ENCODE peak calls at places on chromosomes 16 and 17, in six cellular contexts. One of them, this sample, is unnamed.

GRCh38 chr17:49387374-49388289 is 25.6 kb upstream of the ZNF652 start:
- DNase-seq in IMR-90: no peak
- DNase-seq in H1: no peak
- DNase-seq in H9: no peak
- DNase-seq in mesenchymal stem cell: no peak
- DNase-seq in trophoblast cell: no peak
- DNase-seq in this sample: no peak

GRCh38 chr17:73003487-73003886 is 89.0 kb downstream of the SLC39A11 start:
- DNase-seq in IMR-90: no peak
- DNase-seq in H1: no peak
- DNase-seq in H9: peak; percentile 34
- DNase-seq in mesenchymal stem cell: no peak
- DNase-seq in trophoblast cell: peak; percentile 74
- DNase-seq in this sample: no peak

GRCh38 chr16:11682655-11683096 is 14.4 kb downstream of the SNN start:
- DNase-seq in IMR-90: peak; percentile 99
- DNase-seq in H1: no peak
- DNase-seq in H9: no peak
- DNase-seq in mesenchymal stem cell: peak; percentile 97
- DNase-seq in trophoblast cell: peak; percentile 10
- DNase-seq in this sample: no peak

GRCh38 chr16:23510154-23510914 is at the start of gene GGA2:
- DNase-seq in IMR-90: peak; percentile 74
- DNase-seq in H1: peak; percentile 87
- DNase-seq in H9: peak; percentile 80
- DNase-seq in mesenchymal stem cell: peak; percentile 84
- DNase-seq in trophoblast cell: peak; percentile 78
- DNase-seq in this sample: peak; percentile 72

GRCh38 chr16:9134739-9135138 is 43.3 kb downstream of the HAPSTR1 start:
- DNase-seq in IMR-90: peak; percentile 55
- DNase-seq in H1: peak; percentile 79
- DNase-seq in H9: peak; percentile 79
- DNase-seq in mesenchymal stem cell: peak; percentile 50
- DNase-seq in trophoblast cell: peak; percentile 30
- DNase-seq in this sample: peak; percentile 41

GRCh38 chr17:76709077-76709950 is 1.5 kb downstream of the MXRA7 start:
- DNase-seq in IMR-90: peak; percentile 99
- DNase-seq in H1: peak; percentile 56
- DNase-seq in H9: peak; percentile 65
- DNase-seq in mesenchymal stem cell: peak; percentile 99
- DNase-seq in trophoblast cell: peak; percentile 59
- DNase-seq in this sample: peak; percentile 78

GRCh38 chr17:64118452-64118979 is 11.4 kb downstream of the ERN1 start:
- DNase-seq in IMR-90: no peak
- DNase-seq in H1: no peak
- DNase-seq in H9: peak; percentile 21
- DNase-seq in mesenchymal stem cell: no peak
- DNase-seq in trophoblast cell: no peak
- DNase-seq in this sample: no peak

GRCh38 chr16:3363793-3364192 is 8.1 kb downstream of the OR2C1 start:
- DNase-seq in IMR-90: no peak
- DNase-seq in H1: no peak
- DNase-seq in H9: no peak
- DNase-seq in mesenchymal stem cell: no peak
- DNase-seq in trophoblast cell: no peak
- DNase-seq in this sample: no peak

GRCh38 chr17:74839955-74840354 is 19.7 kb downstream of the GRIN2C start:
- DNase-seq in IMR-90: no peak
- DNase-seq in H1: no peak
- DNase-seq in H9: no peak
- DNase-seq in mesenchymal stem cell: no peak
- DNase-seq in trophoblast cell: no peak
- DNase-seq in this sample: no peak

GRCh38 chr17:64497565-64498035 is 746 bp upstream of the POLG2 start:
- DNase-seq in IMR-90: no peak
- DNase-seq in H1: no peak
- DNase-seq in H9: no peak
- DNase-seq in mesenchymal stem cell: no peak
- DNase-seq in trophoblast cell: no peak
- DNase-seq in this sample: no peak

GRCh38 chr16:18834873-18835272 is 33.5 kb upstream of the ARL6IP1 start:
- DNase-seq in IMR-90: no peak
- DNase-seq in H1: no peak
- DNase-seq in H9: no peak
- DNase-seq in mesenchymal stem cell: no peak
- DNase-seq in trophoblast cell: no peak
- DNase-seq in this sample: no peak

GRCh38 chr17:2435852-2436251 is 35.0 kb upstream of the MNT start:
- DNase-seq in IMR-90: no peak
- DNase-seq in H1: peak; percentile 51
- DNase-seq in H9: no peak
- DNase-seq in mesenchymal stem cell: no peak
- DNase-seq in trophoblast cell: no peak
- DNase-seq in this sample: no peak

GRCh38 chr17:1764274-1764673 is 2.4 kb downstream of the SERPINF1 start:
- DNase-seq in IMR-90: peak; percentile 87
- DNase-seq in H1: no peak
- DNase-seq in H9: no peak
- DNase-seq in mesenchymal stem cell: peak; percentile 85
- DNase-seq in trophoblast cell: no peak
- DNase-seq in this sample: no peak

GRCh38 chr17:83071966-83072562 is 7.3 kb upstream of the METRNL start:
- DNase-seq in IMR-90: no peak
- DNase-seq in H1: no peak
- DNase-seq in H9: no peak
- DNase-seq in mesenchymal stem cell: no peak
- DNase-seq in trophoblast cell: no peak
- DNase-seq in this sample: no peak

GRCh38 chr17:32497431-32498205 is 10.8 kb downstream of the CDK5R1 start:
- DNase-seq in IMR-90: no peak
- DNase-seq in H1: no peak
- DNase-seq in H9: peak; percentile 60
- DNase-seq in mesenchymal stem cell: peak; percentile 40
- DNase-seq in trophoblast cell: no peak
- DNase-seq in this sample: no peak

GRCh38 chr17:57986841-57987581 is 1.0 kb downstream of the VEZF1 start:
- DNase-seq in IMR-90: peak; percentile 91
- DNase-seq in H1: no peak
- DNase-seq in H9: no peak
- DNase-seq in mesenchymal stem cell: peak; percentile 88
- DNase-seq in trophoblast cell: peak; percentile 63
- DNase-seq in this sample: peak; percentile 63

GRCh38 chr17:50865060-50865867 is 890 bp downstream of the TOB1 start:
- DNase-seq in IMR-90: peak; percentile 24
- DNase-seq in H1: peak; percentile 76
- DNase-seq in H9: peak; percentile 72
- DNase-seq in mesenchymal stem cell: peak; percentile 54
- DNase-seq in trophoblast cell: no peak
- DNase-seq in this sample: peak; percentile 50

GRCh38 chr17:1515640-1516402 is 591 bp downstream of the INPP5K start:
- DNase-seq in IMR-90: peak; percentile 91
- DNase-seq in H1: peak; percentile 59
- DNase-seq in H9: peak; percentile 82
- DNase-seq in mesenchymal stem cell: peak; percentile 95
- DNase-seq in trophoblast cell: peak; percentile 71
- DNase-seq in this sample: peak; percentile 62

GRCh38 chr16:89195521-89196171 is 4.7 kb downstream of the SLC22A31 start:
- DNase-seq in IMR-90: no peak
- DNase-seq in H1: peak; percentile 42
- DNase-seq in H9: peak; percentile 25
- DNase-seq in mesenchymal stem cell: no peak
- DNase-seq in trophoblast cell: no peak
- DNase-seq in this sample: no peak

GRCh38 chr17:50063516-50064252 is 7.8 kb downstream of the ITGA3 start:
- DNase-seq in IMR-90: peak; percentile 52
- DNase-seq in H1: no peak
- DNase-seq in H9: no peak
- DNase-seq in mesenchymal stem cell: peak; percentile 40
- DNase-seq in trophoblast cell: peak; percentile 84
- DNase-seq in this sample: no peak

GRCh38 chr16:3950343-3951193 is 70.1 kb upstream of the CREBBP start:
- DNase-seq in IMR-90: peak; percentile 99
- DNase-seq in H1: no peak
- DNase-seq in H9: no peak
- DNase-seq in mesenchymal stem cell: peak; percentile 64
- DNase-seq in trophoblast cell: no peak
- DNase-seq in this sample: no peak

GRCh38 chr17:82838386-82839063 is 1.3 kb downstream of the ZNF750 start:
- DNase-seq in IMR-90: peak; percentile 17
- DNase-seq in H1: no peak
- DNase-seq in H9: no peak
- DNase-seq in mesenchymal stem cell: peak; percentile 32
- DNase-seq in trophoblast cell: peak; percentile 83
- DNase-seq in this sample: no peak

GRCh38 chr17:7572588-7573323 is 6.7 kb upstream of the CD68 start:
- DNase-seq in IMR-90: peak; percentile 99
- DNase-seq in H1: peak; percentile 100
- DNase-seq in H9: peak; percentile 100
- DNase-seq in mesenchymal stem cell: peak; percentile 100
- DNase-seq in trophoblast cell: peak; percentile 100
- DNase-seq in this sample: peak; percentile 99

GRCh38 chr17:7574176-7574953 is 5.1 kb upstream of the CD68 start:
- DNase-seq in IMR-90: peak; percentile 28
- DNase-seq in H1: no peak
- DNase-seq in H9: no peak
- DNase-seq in mesenchymal stem cell: no peak
- DNase-seq in trophoblast cell: no peak
- DNase-seq in this sample: no peak

GRCh38 chr17:7573324-7574080 is 5.9 kb upstream of the CD68 start:
- DNase-seq in IMR-90: peak; percentile 90
- DNase-seq in H1: peak; percentile 82
- DNase-seq in H9: peak; percentile 90
- DNase-seq in mesenchymal stem cell: peak; percentile 90
- DNase-seq in trophoblast cell: peak; percentile 82
- DNase-seq in this sample: peak; percentile 84

GRCh38 chr17:7572338-7572587 is 7.2 kb upstream of the CD68 start:
- DNase-seq in IMR-90: no peak
- DNase-seq in H1: no peak
- DNase-seq in H9: no peak
- DNase-seq in mesenchymal stem cell: no peak
- DNase-seq in trophoblast cell: no peak
- DNase-seq in this sample: no peak

DNA sequence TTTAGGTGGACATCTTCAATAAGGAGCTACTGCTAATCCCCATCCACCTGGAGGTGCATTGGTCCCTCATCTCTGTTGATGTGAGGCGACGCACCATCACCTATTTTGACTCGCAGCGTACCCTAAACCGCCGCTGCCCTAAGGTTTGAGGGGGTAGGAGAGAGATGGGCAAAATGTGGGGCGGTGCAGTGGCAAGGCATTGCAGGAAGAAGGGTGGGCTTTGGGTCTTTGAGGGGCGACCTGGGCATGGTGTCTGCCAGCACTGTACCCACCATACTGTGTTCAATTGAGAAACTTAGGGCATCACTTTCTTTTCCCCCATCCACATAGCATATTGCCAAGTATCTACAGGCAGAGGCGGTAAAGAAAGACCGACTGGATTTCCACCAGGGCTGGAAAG is 8.6 kb downstream of the SENP3 start:
- DNase-seq in IMR-90: no peak
- DNase-seq in H1: no peak
- DNase-seq in H9: no peak
- DNase-seq in mesenchymal stem cell: no peak
- DNase-seq in trophoblast cell: no peak
- DNase-seq in this sample: no peak
- H3K4me1 ChIP-seq in IMR-90: peaks cover 6% of the 10 kb centered on the region
- H3K4me1 ChIP-seq in H1: peaks cover 8% of the 10 kb centered on the region
- H3K4me1 ChIP-seq in H9: peaks cover 4% of the 10 kb centered on the region
- H3K4me1 ChIP-seq in mesenchymal stem cell: peaks cover 9% of the 10 kb centered on the region
- H3K4me1 ChIP-seq in trophoblast cell: peaks cover 14% of the 10 kb centered on the region
- H3K4me1 ChIP-seq in this sample: peaks cover 13% of the 10 kb centered on the region

GRCh38 chr16:138049-138417 is 440 bp downstream of the NPRL3 start:
- DNase-seq in IMR-90: no peak
- DNase-seq in H1: peak; percentile 71
- DNase-seq in H9: peak; percentile 36
- DNase-seq in mesenchymal stem cell: peak; percentile 44
- DNase-seq in trophoblast cell: no peak
- DNase-seq in this sample: peak; percentile 56
- H3K4ac ChIP-seq in IMR-90: peak overlapping the region; percentile 78
- H3K4ac ChIP-seq in H1: no peak overlapping the region
- H3K4ac ChIP-seq in H9: no peak overlapping the region
- H3K4ac ChIP-seq in mesenchymal stem cell: no peak overlapping the region
- H3K4ac ChIP-seq in trophoblast cell: peak overlapping the region; percentile 97
- H3K4ac ChIP-seq in this sample: no peak overlapping the region

GRCh38 chr16:54489225-54489781 is 202.7 kb upstream of the IRX3 start:
- DNase-seq in IMR-90: no peak
- DNase-seq in H1: no peak
- DNase-seq in H9: no peak
- DNase-seq in mesenchymal stem cell: no peak
- DNase-seq in trophoblast cell: no peak
- DNase-seq in this sample: no peak
- H4K91ac ChIP-seq in IMR-90: no peak overlapping the region
- H4K91ac ChIP-seq in H1: no peak overlapping the region
- H4K91ac ChIP-seq in H9: no peak overlapping the region
- H4K91ac ChIP-seq in mesenchymal stem cell: no peak overlapping the region
- H4K91ac ChIP-seq in trophoblast cell: no peak overlapping the region
- H4K91ac ChIP-seq in this sample: no peak overlapping the region

GRCh38 chr17:38620551-38621277 is 15.0 kb upstream of the SRCIN1 start:
- DNase-seq in IMR-90: no peak
- DNase-seq in H1: no peak
- DNase-seq in H9: peak; percentile 27
- DNase-seq in mesenchymal stem cell: no peak
- DNase-seq in trophoblast cell: no peak
- DNase-seq in this sample: no peak
- H3K4me1 ChIP-seq in IMR-90: no peaks in the 10 kb centered on the region
- H3K4me1 ChIP-seq in H1: peaks cover 9% of the 10 kb centered on the region
- H3K4me1 ChIP-seq in H9: no peaks in the 10 kb centered on the region
- H3K4me1 ChIP-seq in mesenchymal stem cell: no peaks in the 10 kb centered on the region
- H3K4me1 ChIP-seq in trophoblast cell: no peaks in the 10 kb centered on the region
- H3K4me1 ChIP-seq in this sample: no peaks in the 10 kb centered on the region

GRCh38 chr17:78343433-78344201 is 16.3 kb downstream of the SOCS3 start:
- DNase-seq in IMR-90: no peak
- DNase-seq in H1: no peak
- DNase-seq in H9: peak; percentile 59
- DNase-seq in mesenchymal stem cell: no peak
- DNase-seq in trophoblast cell: peak; percentile 80
- DNase-seq in this sample: no peak

GRCh38 chr17:78340183-78340955 is 19.5 kb downstream of the SOCS3 start:
- DNase-seq in IMR-90: no peak
- DNase-seq in H1: no peak
- DNase-seq in H9: no peak
- DNase-seq in mesenchymal stem cell: no peak
- DNase-seq in trophoblast cell: peak; percentile 91
- DNase-seq in this sample: no peak

GRCh38 chr17:78342438-78343098 is 17.3 kb downstream of the SOCS3 start:
- DNase-seq in IMR-90: peak; percentile 88
- DNase-seq in H1: no peak
- DNase-seq in H9: peak; percentile 59
- DNase-seq in mesenchymal stem cell: peak; percentile 85
- DNase-seq in trophoblast cell: peak; percentile 94
- DNase-seq in this sample: no peak

GRCh38 chr17:78343099-78343432 is 16.8 kb downstream of the SOCS3 start:
- DNase-seq in IMR-90: peak; percentile 87
- DNase-seq in H1: no peak
- DNase-seq in H9: peak; percentile 75
- DNase-seq in mesenchymal stem cell: peak; percentile 93
- DNase-seq in trophoblast cell: peak; percentile 47
- DNase-seq in this sample: no peak

GRCh38 chr17:78341559-78342437 is 18.1 kb downstream of the SOCS3 start:
- DNase-seq in IMR-90: peak; percentile 74
- DNase-seq in H1: peak; percentile 80
- DNase-seq in H9: peak; percentile 72
- DNase-seq in mesenchymal stem cell: peak; percentile 89
- DNase-seq in trophoblast cell: peak; percentile 85
- DNase-seq in this sample: peak; percentile 61
- H3K4ac ChIP-seq in IMR-90: peak overlapping the region; percentile 97
- H3K4ac ChIP-seq in H1: no peak overlapping the region
- H3K4ac ChIP-seq in H9: no peak overlapping the region
- H3K4ac ChIP-seq in mesenchymal stem cell: peak overlapping the region; percentile 95
- H3K4ac ChIP-seq in trophoblast cell: peak overlapping the region; percentile 44
- H3K4ac ChIP-seq in this sample: peak overlapping the region; percentile 27

This sample was measured in neuronal stem cell.